ENCODE peak calls at places on chromosome 3, in seven cellular contexts. One of them, this sample, is unnamed.

GRCh38 chr3:179610066-179610465 is 5.5 kb downstream of the NDUFB5 start:
- DNase-seq in GM20000: no peak
- DNase-seq in fibroblast of mammary gland: no peak
- DNase-seq in GM04504: no peak
- DNase-seq in NCI-H2081: no peak
- DNase-seq in activated CD8-positive, alpha-beta T cell treated with anti-CD3 and anti-CD28 coated beads for 36 hours: no peak
- DNase-seq in CD8-positive, alpha-beta memory T cell: no peak
- DNase-seq in this sample: no peak

GRCh38 chr3:71050521-71051258 is 532.8 kb downstream of the FOXP1 start:
- DNase-seq in GM20000: no peak
- DNase-seq in fibroblast of mammary gland: peak; percentile 59
- DNase-seq in GM04504: no peak
- DNase-seq in NCI-H2081: no peak
- DNase-seq in activated CD8-positive, alpha-beta T cell treated with anti-CD3 and anti-CD28 coated beads for 36 hours: peak; percentile 80
- DNase-seq in CD8-positive, alpha-beta memory T cell: peak; percentile 50
- DNase-seq in this sample: no peak

GRCh38 chr3:117941015-117941414 is 1093.6 kb downstream of the IGSF11 start:
- DNase-seq in GM20000: no peak
- DNase-seq in fibroblast of mammary gland: no peak
- DNase-seq in GM04504: no peak
- DNase-seq in NCI-H2081: no peak
- DNase-seq in activated CD8-positive, alpha-beta T cell treated with anti-CD3 and anti-CD28 coated beads for 36 hours: no peak
- DNase-seq in CD8-positive, alpha-beta memory T cell: no peak
- DNase-seq in this sample: no peak

GRCh38 chr3:50319872-50320625 is 2.5 kb downstream of the HYAL2 start:
- DNase-seq in GM20000: no peak
- DNase-seq in fibroblast of mammary gland: no peak
- DNase-seq in GM04504: no peak
- DNase-seq in NCI-H2081: no peak
- DNase-seq in activated CD8-positive, alpha-beta T cell treated with anti-CD3 and anti-CD28 coated beads for 36 hours: no peak
- DNase-seq in CD8-positive, alpha-beta memory T cell: no peak
- DNase-seq in this sample: no peak

GRCh38 chr3:35216501-35217266 is 422.6 kb upstream of the ARPP21 start:
- DNase-seq in GM20000: no peak
- DNase-seq in fibroblast of mammary gland: no peak
- DNase-seq in GM04504: no peak
- DNase-seq in NCI-H2081: no peak
- DNase-seq in activated CD8-positive, alpha-beta T cell treated with anti-CD3 and anti-CD28 coated beads for 36 hours: no peak
- DNase-seq in CD8-positive, alpha-beta memory T cell: no peak
- DNase-seq in this sample: no peak

GRCh38 chr3:22714758-22715157 is 488.4 kb upstream of the UBE2E2 start:
- DNase-seq in GM20000: no peak
- DNase-seq in fibroblast of mammary gland: no peak
- DNase-seq in GM04504: no peak
- DNase-seq in NCI-H2081: no peak
- DNase-seq in activated CD8-positive, alpha-beta T cell treated with anti-CD3 and anti-CD28 coated beads for 36 hours: no peak
- DNase-seq in CD8-positive, alpha-beta memory T cell: no peak
- DNase-seq in this sample: no peak

GRCh38 chr3:123658118-123658859 is 73.4 kb upstream of the HACD2 start:
- DNase-seq in GM20000: no peak
- DNase-seq in fibroblast of mammary gland: peak; percentile 89
- DNase-seq in GM04504: peak; percentile 72
- DNase-seq in NCI-H2081: no peak
- DNase-seq in activated CD8-positive, alpha-beta T cell treated with anti-CD3 and anti-CD28 coated beads for 36 hours: no peak
- DNase-seq in CD8-positive, alpha-beta memory T cell: no peak
- DNase-seq in this sample: no peak

GRCh38 chr3:21226086-21226485 is 524.9 kb downstream of the ZNF385D start:
- DNase-seq in GM20000: no peak
- DNase-seq in fibroblast of mammary gland: no peak
- DNase-seq in GM04504: no peak
- DNase-seq in NCI-H2081: no peak
- DNase-seq in activated CD8-positive, alpha-beta T cell treated with anti-CD3 and anti-CD28 coated beads for 36 hours: no peak
- DNase-seq in CD8-positive, alpha-beta memory T cell: no peak
- DNase-seq in this sample: no peak

GRCh38 chr3:189513281-189514151 is 117.7 kb upstream of the TP63 start:
- DNase-seq in GM20000: no peak
- DNase-seq in fibroblast of mammary gland: no peak
- DNase-seq in GM04504: no peak
- DNase-seq in NCI-H2081: peak; percentile 45
- DNase-seq in activated CD8-positive, alpha-beta T cell treated with anti-CD3 and anti-CD28 coated beads for 36 hours: no peak
- DNase-seq in CD8-positive, alpha-beta memory T cell: no peak
- DNase-seq in this sample: no peak

This sample was measured in NCI-H510A.